ENCODE peak calls at places on chromosomes 2 and 18, in five cellular contexts. C, V, X, T and S are unnamed samples.

GRCh38 chr2:203718087-203718486 is 11.6 kb downstream of the CD28 start:
- DNase-seq in C (no peak), T (no peak), X (no peak), V (no peak), S (no peak)

GRCh38 chr2:234827096-234827860 is 124.5 kb upstream of the SH3BP4 start:
- DNase-seq in T (no peak), C (no peak), X (no peak), V (no peak), S (no peak)

GRCh38 chr2:227818569-227819397 is 5.1 kb downstream of the CCL20 start:
- DNase-seq in X (no peak), T (peak; percentile 80), C (peak; percentile 26), V (peak; percentile 61), S (no peak)

GRCh38 chr2:72745679-72746368 is 80.0 kb downstream of the EXOC6B start:
- DNase-seq in X (no peak), T (no peak), V (no peak), C (no peak), S (peak; percentile 13)

GRCh38 chr2:216793386-216793785 is 66.5 kb downstream of the TNP1 start:
- DNase-seq in V (no peak), X (no peak), C (no peak), T (no peak), S (no peak)

GRCh38 chr2:119932809-119933208 is 80.1 kb upstream of the EPB41L5 start:
- DNase-seq in V (no peak), C (no peak), X (no peak), T (no peak), S (no peak)

GRCh38 chr18:3410273-3410672 is 39.7 kb upstream of the TGIF1 start:
- DNase-seq in C (no peak), V (no peak), T (no peak), X (no peak), S (no peak)

GRCh38 chr2:231308219-231308618 is 87.3 kb upstream of the B3GNT7 start:
- DNase-seq in V (no peak), C (no peak), T (no peak), X (no peak), S (no peak)

GRCh38 chr2:45612265-45612664 is 1.2 kb upstream of the SRBD1 start:
- DNase-seq in C (no peak), X (no peak), T (no peak), V (no peak), S (no peak)

GRCh38 chr2:74881626-74882298 is 47.8 kb downstream of the HK2 start:
- DNase-seq in V (no peak), T (no peak), X (no peak), C (no peak), S (no peak)

GRCh38 chr2:216426166-216426777 is 14.0 kb downstream of the SMARCAL1 start:
- DNase-seq in C (no peak), V (no peak), X (no peak), T (no peak), S (no peak)

GRCh38 chr2:2188344-2189111 is 142.5 kb downstream of the MYT1L start:
- DNase-seq in C (no peak), T (no peak), V (no peak), X (no peak), S (no peak)

GRCh38 chr2:187586091-187586632 is 31.9 kb upstream of the TFPI start:
- DNase-seq in T (no peak), C (no peak), X (peak; percentile 65), V (no peak), S (no peak)

GRCh38 chr18:71682591-71682990 is 861.6 kb downstream of the CBLN2 start:
- DNase-seq in V (no peak), T (no peak), X (no peak), C (no peak), S (no peak)

GRCh38 chr18:55301196-55301540 is 286.8 kb downstream of the TCF4 start:
- DNase-seq in C (no peak), T (no peak), X (no peak), V (no peak), S (no peak)

GRCh38 chr18:59008302-59008974 is 131.2 kb upstream of the SEC11C start:
- DNase-seq in V (no peak), X (peak; percentile 97), C (no peak), T (no peak), S (no peak)

GRCh38 chr2:14750433-14750832 is 117.9 kb downstream of the LRATD1 start:
- DNase-seq in V (no peak), X (no peak), C (no peak), T (no peak), S (no peak)

GRCh38 chr2:232925153-232925768 is 55.2 kb downstream of the SNORC start:
- DNase-seq in C (no peak), V (no peak), X (no peak), T (no peak), S (no peak)

GRCh38 chr18:57447154-57447621 is 12.0 kb downstream of the ONECUT2 start:
- DNase-seq in X (no peak), V (no peak), T (no peak), C (no peak), S (no peak)

GRCh38 chr2:138071720-138072719 is 107.7 kb downstream of the HNMT start:
- DNase-seq in C (no peak), T (no peak), V (no peak), X (peak; percentile 100), S (no peak)

GRCh38 chr2:225937625-225938024 is 538.1 kb downstream of the NYAP2 start:
- DNase-seq in V (no peak), T (no peak), C (no peak), X (no peak), S (no peak)

GRCh38 chr2:130342533-130343275 is at the start of gene IMP4:
- DNase-seq in C (peak; percentile 92), X (peak; percentile 99), V (peak; percentile 96), T (peak; percentile 95), S (peak; percentile 99)

GRCh38 chr18:10579079-10579867 is 53.4 kb downstream of the NAPG start:
- DNase-seq in T (no peak), X (peak; percentile 17), V (no peak), C (no peak), S (no peak)

GRCh38 chr18:76594966-76595365 is 99.9 kb upstream of the ZNF516 start:
- DNase-seq in C (no peak), T (no peak), X (no peak), V (no peak), S (no peak)

GRCh38 chr2:132469095-132469494 is 52.5 kb downstream of the GPR39 start:
- DNase-seq in V (no peak), C (no peak), T (no peak), X (no peak), S (no peak)
- TF ChIP-seq CTCF in V (no peak), C (no peak), T (no peak), X (no peak), S (no peak)

GRCh38 chr2:38374978-38375377 is 2.1 kb downstream of the ATL2 start:
- DNase-seq in X (no peak), C (no peak), V (no peak), T (no peak), S (no peak)
- H3K4me1 ChIP-seq in X (peaks cover 21% of the 10 kb centered on the region), C (peaks cover 48% of the 10 kb centered on the region), V (peaks cover 37% of the 10 kb centered on the region), T (peaks cover 38% of the 10 kb centered on the region), S (peaks cover 31% of the 10 kb centered on the region)

GRCh38 chr18:49041677-49042570 is 91.2 kb upstream of the SMAD7 start:
- DNase-seq in T (no peak), C (no peak), X (no peak), V (peak; percentile 52), S (peak; percentile 37)
- TF ChIP-seq CTCF in T (peak; percentile 63), C (peak; percentile 56), X (peak; percentile 76), V (peak; percentile 67), S (peak; percentile 56)

GRCh38 chr2:100888602-100889001 is 68.7 kb downstream of the NPAS2 start:
- DNase-seq in C (no peak), X (no peak), T (no peak), V (no peak), S (no peak)

GRCh38 chr2:100887039-100887578 is 67.2 kb downstream of the NPAS2 start:
- DNase-seq in X (no peak), C (no peak), V (no peak), T (no peak), S (no peak)

GRCh38 chr2:100884145-100884621 is 64.2 kb downstream of the NPAS2 start:
- DNase-seq in X (no peak), T (no peak), V (no peak), C (no peak), S (no peak)

GRCh38 chr2:100887713-100888112 is 67.8 kb downstream of the NPAS2 start:
- DNase-seq in T (no peak), C (no peak), X (no peak), V (no peak), S (no peak)

GRCh38 chr2:100886054-100886453 is 66.1 kb downstream of the NPAS2 start:
- DNase-seq in C (no peak), T (no peak), X (no peak), V (no peak), S (no peak)
- H3K4me1 ChIP-seq in C (peaks cover 15% of the 10 kb centered on the region), T (peaks cover 11% of the 10 kb centered on the region), X (peaks cover 2% of the 10 kb centered on the region), V (peaks cover 14% of the 10 kb centered on the region), S (peaks cover 5% of the 10 kb centered on the region)

GRCh38 chr2:47005687-47006086 is 90.1 kb upstream of the MCFD2 start:
- DNase-seq in V (no peak), T (no peak), C (no peak), X (no peak), S (no peak)

GRCh38 chr2:47007826-47008225 is 92.2 kb upstream of the MCFD2 start:
- DNase-seq in V (no peak), C (no peak), X (no peak), T (no peak), S (no peak)

GRCh38 chr2:47004905-47005495 is 89.4 kb upstream of the MCFD2 start:
- DNase-seq in V (no peak), C (no peak), X (no peak), T (no peak), S (no peak)

GRCh38 chr2:47007221-47007825 is 91.7 kb upstream of the MCFD2 start:
- DNase-seq in T (no peak), X (no peak), C (no peak), V (no peak), S (no peak)

DNA sequence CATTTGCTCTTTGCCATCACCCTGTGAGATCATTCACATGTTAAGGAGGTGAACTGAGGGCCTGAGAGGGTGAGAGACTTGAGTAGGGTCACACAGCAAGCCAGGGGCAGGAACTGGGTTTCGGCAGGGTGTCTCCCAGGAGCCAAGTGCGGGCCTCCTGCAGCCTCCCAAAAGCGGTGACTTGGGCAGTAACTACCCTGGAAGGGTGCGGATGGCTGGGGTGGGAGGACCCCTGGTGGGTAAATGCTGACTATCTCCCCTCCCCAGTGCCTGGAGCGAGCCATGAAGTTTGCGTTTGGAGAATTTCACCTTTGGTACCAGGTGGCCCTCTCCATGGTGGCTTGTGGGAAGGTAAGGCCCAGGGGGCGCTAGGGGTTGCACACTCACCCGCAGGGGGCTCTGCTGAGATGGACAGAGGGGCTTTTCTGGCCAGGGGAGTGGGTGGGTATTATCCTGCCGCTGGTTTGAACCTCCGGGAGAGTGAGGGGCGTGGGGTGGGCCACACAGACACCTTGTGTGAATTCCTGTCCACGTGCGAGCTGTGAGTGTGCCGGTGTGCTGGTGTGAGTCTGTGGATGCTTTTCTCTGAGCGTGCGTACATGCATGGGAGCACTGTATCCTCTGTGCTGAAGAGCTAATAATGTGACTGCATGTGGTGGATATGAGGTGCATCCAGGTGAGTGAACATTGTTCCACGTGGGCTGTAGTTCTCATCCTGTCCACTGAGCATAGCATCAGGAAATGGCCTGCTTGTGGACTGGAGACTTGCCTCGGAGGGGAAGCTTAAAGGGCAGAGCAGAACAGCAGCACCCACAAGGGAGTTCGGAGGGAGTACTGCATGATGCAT is 91.0 kb upstream of the MCFD2 start:
- DNase-seq in T (no peak), C (no peak), V (no peak), X (no peak), S (no peak)
- TF ChIP-seq CTCF in T (no peak), C (no peak), V (no peak), X (no peak), S (no peak)